ENCODE peak calls at places on chromosomes 12 and 14, in ten cellular contexts. One of them, this sample, is unnamed.

GRCh38 chr12:30866256-30866655 is 60.3 kb upstream of the TSPAN11 start:
- DNase-seq in memory B cell: no peak
- DNase-seq in mammary epithelial cell: no peak
- DNase-seq in H4: no peak
- DNase-seq in GM04503: no peak
- DNase-seq in fibroblast of the aortic adventitia: no peak
- DNase-seq in ovary: no peak
- DNase-seq in occipital lobe: no peak
- DNase-seq in ELR: no peak
- DNase-seq in effector memory CD4-positive, alpha-beta T cell: no peak
- DNase-seq in this sample: no peak

GRCh38 chr12:53298154-53298553 is 1.3 kb upstream of the MYG1 start:
- DNase-seq in memory B cell: no peak
- DNase-seq in mammary epithelial cell: no peak
- DNase-seq in H4: no peak
- DNase-seq in GM04503: peak
- DNase-seq in fibroblast of the aortic adventitia: peak
- DNase-seq in ovary: no peak
- DNase-seq in occipital lobe: no peak
- DNase-seq in ELR: peak
- DNase-seq in effector memory CD4-positive, alpha-beta T cell: no peak
- DNase-seq in this sample: no peak

GRCh38 chr12:1319215-1319614 is 275.2 kb downstream of the FBXL14 start:
- DNase-seq in memory B cell: no peak
- DNase-seq in mammary epithelial cell: peak
- DNase-seq in H4: no peak
- DNase-seq in GM04503: peak
- DNase-seq in fibroblast of the aortic adventitia: peak
- DNase-seq in ovary: no peak
- DNase-seq in occipital lobe: no peak
- DNase-seq in ELR: peak
- DNase-seq in effector memory CD4-positive, alpha-beta T cell: no peak
- DNase-seq in this sample: no peak

GRCh38 chr12:120820885-120821510 is 83.2 kb downstream of the SPPL3 start:
- DNase-seq in memory B cell: no peak
- DNase-seq in mammary epithelial cell: no peak
- DNase-seq in H4: no peak
- DNase-seq in GM04503: no peak
- DNase-seq in fibroblast of the aortic adventitia: no peak
- DNase-seq in ovary: no peak
- DNase-seq in occipital lobe: no peak
- DNase-seq in ELR: no peak
- DNase-seq in effector memory CD4-positive, alpha-beta T cell: no peak
- DNase-seq in this sample: no peak

GRCh38 chr12:122166422-122167327 is 7.3 kb downstream of the IL31 start:
- DNase-seq in memory B cell: no peak
- DNase-seq in mammary epithelial cell: no peak
- DNase-seq in H4: no peak
- DNase-seq in GM04503: no peak
- DNase-seq in fibroblast of the aortic adventitia: no peak
- DNase-seq in ovary: no peak
- DNase-seq in occipital lobe: no peak
- DNase-seq in ELR: no peak
- DNase-seq in effector memory CD4-positive, alpha-beta T cell: no peak
- DNase-seq in this sample: no peak

GRCh38 chr12:89731064-89731463 is 22.4 kb upstream of the ATP2B1 start:
- DNase-seq in memory B cell: no peak
- DNase-seq in mammary epithelial cell: peak
- DNase-seq in H4: no peak
- DNase-seq in GM04503: no peak
- DNase-seq in fibroblast of the aortic adventitia: peak
- DNase-seq in ovary: no peak
- DNase-seq in occipital lobe: no peak
- DNase-seq in ELR: peak
- DNase-seq in effector memory CD4-positive, alpha-beta T cell: no peak
- DNase-seq in this sample: no peak

GRCh38 chr14:103522649-103523582 is at the start of gene CKB:
- DNase-seq in memory B cell: no peak
- DNase-seq in mammary epithelial cell: no peak
- DNase-seq in H4: no peak
- DNase-seq in GM04503: no peak
- DNase-seq in fibroblast of the aortic adventitia: peak
- DNase-seq in ovary: peak
- DNase-seq in occipital lobe: peak
- DNase-seq in ELR: peak
- DNase-seq in effector memory CD4-positive, alpha-beta T cell: no peak
- DNase-seq in this sample: peak

GRCh38 chr12:123067654-123068053 is 83.2 kb downstream of the PITPNM2 start:
- DNase-seq in memory B cell: no peak
- DNase-seq in mammary epithelial cell: no peak
- DNase-seq in H4: no peak
- DNase-seq in GM04503: no peak
- DNase-seq in fibroblast of the aortic adventitia: no peak
- DNase-seq in ovary: no peak
- DNase-seq in occipital lobe: no peak
- DNase-seq in ELR: no peak
- DNase-seq in effector memory CD4-positive, alpha-beta T cell: no peak
- DNase-seq in this sample: no peak

GRCh38 chr12:59491877-59492276 is 104.0 kb upstream of the SLC16A7 start:
- DNase-seq in memory B cell: no peak
- DNase-seq in mammary epithelial cell: no peak
- DNase-seq in H4: no peak
- DNase-seq in GM04503: no peak
- DNase-seq in fibroblast of the aortic adventitia: no peak
- DNase-seq in ovary: no peak
- DNase-seq in occipital lobe: no peak
- DNase-seq in ELR: no peak
- DNase-seq in effector memory CD4-positive, alpha-beta T cell: no peak
- DNase-seq in this sample: no peak

GRCh38 chr12:95802482-95803264 is 12.1 kb upstream of the NTN4 start:
- DNase-seq in memory B cell: no peak
- DNase-seq in mammary epithelial cell: peak
- DNase-seq in H4: peak
- DNase-seq in GM04503: peak
- DNase-seq in fibroblast of the aortic adventitia: peak
- DNase-seq in ovary: no peak
- DNase-seq in occipital lobe: no peak
- DNase-seq in ELR: peak
- DNase-seq in effector memory CD4-positive, alpha-beta T cell: no peak
- DNase-seq in this sample: no peak

GRCh38 chr14:91127411-91127810 is 13.5 kb downstream of the DGLUCY start:
- DNase-seq in memory B cell: no peak
- DNase-seq in mammary epithelial cell: peak
- DNase-seq in H4: no peak
- DNase-seq in GM04503: no peak
- DNase-seq in fibroblast of the aortic adventitia: no peak
- DNase-seq in ovary: no peak
- DNase-seq in occipital lobe: no peak
- DNase-seq in ELR: no peak
- DNase-seq in effector memory CD4-positive, alpha-beta T cell: no peak
- DNase-seq in this sample: no peak

GRCh38 chr12:65891987-65892481 is 67.8 kb downstream of the HMGA2 start:
- DNase-seq in memory B cell: no peak
- DNase-seq in mammary epithelial cell: peak
- DNase-seq in H4: peak
- DNase-seq in GM04503: peak
- DNase-seq in fibroblast of the aortic adventitia: peak
- DNase-seq in ovary: peak
- DNase-seq in occipital lobe: peak
- DNase-seq in ELR: peak
- DNase-seq in effector memory CD4-positive, alpha-beta T cell: no peak
- DNase-seq in this sample: no peak

GRCh38 chr14:54148251-54148650 is 191.6 kb upstream of the BMP4 start:
- DNase-seq in memory B cell: no peak
- DNase-seq in mammary epithelial cell: no peak
- DNase-seq in H4: no peak
- DNase-seq in GM04503: no peak
- DNase-seq in fibroblast of the aortic adventitia: peak
- DNase-seq in ovary: no peak
- DNase-seq in occipital lobe: no peak
- DNase-seq in ELR: no peak
- DNase-seq in effector memory CD4-positive, alpha-beta T cell: no peak
- DNase-seq in this sample: no peak